ENCODE peak calls at places on chromosomes 12 and 14, in seven cellular contexts. H, W, T, U, S, D and M are unnamed samples.

GRCh38 chr12:53192531-53193021 is 11.9 kb upstream of the CSAD start:
- DNase-seq in U (no peak), T (no peak), D (no peak), W (no peak), S (no peak), H (no peak), M (no peak)

GRCh38 chr12:42960087-42960527 is 370.6 kb upstream of the PRICKLE1 start:
- DNase-seq in T (no peak), H (no peak), U (no peak), S (no peak), W (no peak), D (no peak), M (no peak)

GRCh38 chr12:111076199-111076598 is 155.8 kb upstream of the MYL2 start:
- DNase-seq in W (no peak), T (no peak), H (no peak), D (no peak), U (no peak), S (no peak), M (no peak)

GRCh38 chr12:120849765-120850164 is 54.4 kb downstream of the SPPL3 start:
- DNase-seq in S (no peak), T (no peak), D (peak; percentile 25), H (peak; percentile 23), U (no peak), W (no peak), M (no peak)

GRCh38 chr12:85993746-85994145 is 119.7 kb downstream of the NTS start:
- DNase-seq in D (no peak), W (no peak), T (no peak), S (no peak), H (no peak), U (no peak), M (peak; percentile 25)

GRCh38 chr12:69602954-69603353 is 7.8 kb downstream of the LRRC10 start:
- DNase-seq in D (no peak), T (peak; percentile 54), S (no peak), U (no peak), H (no peak), W (peak; percentile 52), M (no peak)

GRCh38 chr12:1853716-1854115 is 33.4 kb downstream of the LRTM2 start:
- DNase-seq in T (no peak), D (no peak), S (no peak), W (no peak), U (no peak), H (no peak), M (no peak)

GRCh38 chr14:58969951-58970751 is 218.3 kb upstream of the DAAM1 start:
- DNase-seq in T (no peak), U (peak; percentile 33), D (no peak), S (no peak), H (no peak), W (peak; percentile 32), M (no peak)

GRCh38 chr14:44897844-44898151 is 63.9 kb downstream of the KLHL28 start:
- DNase-seq in T (no peak), H (no peak), D (no peak), U (no peak), S (no peak), W (peak; percentile 79), M (no peak)

GRCh38 chr12:2678416-2678815 is 116.4 kb upstream of the FKBP4 start:
- DNase-seq in T (no peak), W (no peak), D (no peak), U (no peak), H (no peak), S (no peak), M (no peak)

GRCh38 chr12:117024961-117025480 is 74.2 kb downstream of the TESC start:
- DNase-seq in U (no peak), D (no peak), H (no peak), S (no peak), T (no peak), W (no peak), M (no peak)

GRCh38 chr12:124428136-124428791 is 133.4 kb downstream of the RFLNA start:
- DNase-seq in H (no peak), T (no peak), D (peak; percentile 47), S (no peak), U (no peak), W (peak; percentile 97), M (peak; percentile 72)